ENCODE peak calls at places on chromosomes 11 and 22, in eight cellular contexts. One of them, this sample, is unnamed.

GRCh38 chr11:134047586-134047999 is 21.3 kb upstream of the JAM3 start:
- DNase-seq in activated naive CD8-positive, alpha-beta T cell treated with anti-CD3 and anti-CD28 coated beads, Interleukin-2, amount 50 U/mL, for 16 hours: no peak
- DNase-seq in IMR-90: peak
- DNase-seq in NCI-H2081: no peak
- DNase-seq in NCI-H1092: no peak
- DNase-seq in activated naive CD4-positive, alpha-beta T cell treated with anti-CD3 and anti-CD28 coated beads, Interleukin-2, amount 50 U/mL, for 16 hours: no peak
- DNase-seq in fibroblast of the aortic adventitia: peak
- DNase-seq in HT-29: no peak
- DNase-seq in this sample: peak

GRCh38 chr22:35258144-35258988 is 1.1 kb downstream of the HMGXB4 start:
- DNase-seq in fibroblast of the aortic adventitia: peak
- DNase-seq in HT-29: peak
- DNase-seq in activated naive CD4-positive, alpha-beta T cell treated with anti-CD3 and anti-CD28 coated beads, Interleukin-2, amount 50 U/mL, for 16 hours: no peak
- DNase-seq in NCI-H2081: no peak
- DNase-seq in activated naive CD8-positive, alpha-beta T cell treated with anti-CD3 and anti-CD28 coated beads, Interleukin-2, amount 50 U/mL, for 16 hours: no peak
- DNase-seq in NCI-H1092: no peak
- DNase-seq in IMR-90: peak
- DNase-seq in this sample: no peak

GRCh38 chr11:78795862-78796261 is 221.2 kb upstream of the NARS2 start:
- DNase-seq in activated naive CD8-positive, alpha-beta T cell treated with anti-CD3 and anti-CD28 coated beads, Interleukin-2, amount 50 U/mL, for 16 hours: no peak
- DNase-seq in activated naive CD4-positive, alpha-beta T cell treated with anti-CD3 and anti-CD28 coated beads, Interleukin-2, amount 50 U/mL, for 16 hours: no peak
- DNase-seq in HT-29: no peak
- DNase-seq in fibroblast of the aortic adventitia: no peak
- DNase-seq in NCI-H1092: peak
- DNase-seq in IMR-90: no peak
- DNase-seq in NCI-H2081: no peak
- DNase-seq in this sample: no peak

GRCh38 chr11:69241844-69242582 is 51.9 kb upstream of the MYEOV start:
- DNase-seq in fibroblast of the aortic adventitia: no peak
- DNase-seq in NCI-H1092: no peak
- DNase-seq in activated naive CD8-positive, alpha-beta T cell treated with anti-CD3 and anti-CD28 coated beads, Interleukin-2, amount 50 U/mL, for 16 hours: no peak
- DNase-seq in HT-29: no peak
- DNase-seq in NCI-H2081: no peak
- DNase-seq in activated naive CD4-positive, alpha-beta T cell treated with anti-CD3 and anti-CD28 coated beads, Interleukin-2, amount 50 U/mL, for 16 hours: no peak
- DNase-seq in IMR-90: no peak
- DNase-seq in this sample: no peak

GRCh38 chr11:115155978-115156377 is 348.2 kb downstream of the CADM1 start:
- DNase-seq in HT-29: no peak
- DNase-seq in activated naive CD8-positive, alpha-beta T cell treated with anti-CD3 and anti-CD28 coated beads, Interleukin-2, amount 50 U/mL, for 16 hours: no peak
- DNase-seq in NCI-H1092: no peak
- DNase-seq in fibroblast of the aortic adventitia: no peak
- DNase-seq in activated naive CD4-positive, alpha-beta T cell treated with anti-CD3 and anti-CD28 coated beads, Interleukin-2, amount 50 U/mL, for 16 hours: no peak
- DNase-seq in IMR-90: no peak
- DNase-seq in NCI-H2081: no peak
- DNase-seq in this sample: no peak

GRCh38 chr11:111735262-111736116 is 30.7 kb downstream of the PPP2R1B start:
- DNase-seq in NCI-H1092: peak
- DNase-seq in activated naive CD8-positive, alpha-beta T cell treated with anti-CD3 and anti-CD28 coated beads, Interleukin-2, amount 50 U/mL, for 16 hours: no peak
- DNase-seq in NCI-H2081: peak
- DNase-seq in IMR-90: peak
- DNase-seq in HT-29: peak
- DNase-seq in activated naive CD4-positive, alpha-beta T cell treated with anti-CD3 and anti-CD28 coated beads, Interleukin-2, amount 50 U/mL, for 16 hours: no peak
- DNase-seq in fibroblast of the aortic adventitia: peak
- DNase-seq in this sample: peak

GRCh38 chr22:37731804-37732471 is 35.1 kb downstream of the TRIOBP start:
- DNase-seq in fibroblast of the aortic adventitia: no peak
- DNase-seq in activated naive CD8-positive, alpha-beta T cell treated with anti-CD3 and anti-CD28 coated beads, Interleukin-2, amount 50 U/mL, for 16 hours: no peak
- DNase-seq in NCI-H1092: no peak
- DNase-seq in NCI-H2081: no peak
- DNase-seq in IMR-90: no peak
- DNase-seq in activated naive CD4-positive, alpha-beta T cell treated with anti-CD3 and anti-CD28 coated beads, Interleukin-2, amount 50 U/mL, for 16 hours: no peak
- DNase-seq in HT-29: peak
- DNase-seq in this sample: no peak

GRCh38 chr11:118438314-118438931 is 2.1 kb downstream of the KMT2A start:
- DNase-seq in NCI-H1092: no peak
- DNase-seq in activated naive CD4-positive, alpha-beta T cell treated with anti-CD3 and anti-CD28 coated beads, Interleukin-2, amount 50 U/mL, for 16 hours: peak
- DNase-seq in IMR-90: peak
- DNase-seq in NCI-H2081: peak
- DNase-seq in fibroblast of the aortic adventitia: peak
- DNase-seq in activated naive CD8-positive, alpha-beta T cell treated with anti-CD3 and anti-CD28 coated beads, Interleukin-2, amount 50 U/mL, for 16 hours: no peak
- DNase-seq in HT-29: peak
- DNase-seq in this sample: peak

GRCh38 chr11:87722756-87723599 is 452.3 kb downstream of the RAB38 start:
- DNase-seq in activated naive CD4-positive, alpha-beta T cell treated with anti-CD3 and anti-CD28 coated beads, Interleukin-2, amount 50 U/mL, for 16 hours: no peak
- DNase-seq in NCI-H1092: no peak
- DNase-seq in IMR-90: peak
- DNase-seq in fibroblast of the aortic adventitia: peak
- DNase-seq in HT-29: peak
- DNase-seq in activated naive CD8-positive, alpha-beta T cell treated with anti-CD3 and anti-CD28 coated beads, Interleukin-2, amount 50 U/mL, for 16 hours: no peak
- DNase-seq in NCI-H2081: peak
- DNase-seq in this sample: no peak

GRCh38 chr11:528166-528814 is 7.1 kb downstream of the HRAS start:
- DNase-seq in IMR-90: no peak
- DNase-seq in NCI-H1092: no peak
- DNase-seq in fibroblast of the aortic adventitia: no peak
- DNase-seq in activated naive CD4-positive, alpha-beta T cell treated with anti-CD3 and anti-CD28 coated beads, Interleukin-2, amount 50 U/mL, for 16 hours: no peak
- DNase-seq in HT-29: no peak
- DNase-seq in NCI-H2081: no peak
- DNase-seq in activated naive CD8-positive, alpha-beta T cell treated with anti-CD3 and anti-CD28 coated beads, Interleukin-2, amount 50 U/mL, for 16 hours: no peak
- DNase-seq in this sample: no peak

GRCh38 chr22:19610518-19611253 is 86.5 kb upstream of the CLDN5 start:
- DNase-seq in IMR-90: no peak
- DNase-seq in fibroblast of the aortic adventitia: no peak
- DNase-seq in HT-29: no peak
- DNase-seq in activated naive CD8-positive, alpha-beta T cell treated with anti-CD3 and anti-CD28 coated beads, Interleukin-2, amount 50 U/mL, for 16 hours: no peak
- DNase-seq in NCI-H1092: no peak
- DNase-seq in activated naive CD4-positive, alpha-beta T cell treated with anti-CD3 and anti-CD28 coated beads, Interleukin-2, amount 50 U/mL, for 16 hours: no peak
- DNase-seq in NCI-H2081: no peak
- DNase-seq in this sample: no peak

GRCh38 chr11:10117709-10118341 is 176.2 kb downstream of the SBF2 start:
- DNase-seq in fibroblast of the aortic adventitia: peak
- DNase-seq in HT-29: no peak
- DNase-seq in NCI-H2081: no peak
- DNase-seq in activated naive CD8-positive, alpha-beta T cell treated with anti-CD3 and anti-CD28 coated beads, Interleukin-2, amount 50 U/mL, for 16 hours: no peak
- DNase-seq in activated naive CD4-positive, alpha-beta T cell treated with anti-CD3 and anti-CD28 coated beads, Interleukin-2, amount 50 U/mL, for 16 hours: no peak
- DNase-seq in NCI-H1092: no peak
- DNase-seq in IMR-90: peak
- DNase-seq in this sample: peak

GRCh38 chr11:106288988-106289387 is 211.5 kb downstream of the AASDHPPT start:
- DNase-seq in activated naive CD8-positive, alpha-beta T cell treated with anti-CD3 and anti-CD28 coated beads, Interleukin-2, amount 50 U/mL, for 16 hours: no peak
- DNase-seq in activated naive CD4-positive, alpha-beta T cell treated with anti-CD3 and anti-CD28 coated beads, Interleukin-2, amount 50 U/mL, for 16 hours: no peak
- DNase-seq in IMR-90: no peak
- DNase-seq in NCI-H2081: no peak
- DNase-seq in NCI-H1092: no peak
- DNase-seq in fibroblast of the aortic adventitia: no peak
- DNase-seq in HT-29: no peak
- DNase-seq in this sample: no peak

GRCh38 chr22:19231986-19232385 is 53.5 kb upstream of the SLC25A1 start:
- DNase-seq in activated naive CD4-positive, alpha-beta T cell treated with anti-CD3 and anti-CD28 coated beads, Interleukin-2, amount 50 U/mL, for 16 hours: no peak
- DNase-seq in HT-29: no peak
- DNase-seq in fibroblast of the aortic adventitia: no peak
- DNase-seq in NCI-H2081: no peak
- DNase-seq in NCI-H1092: no peak
- DNase-seq in activated naive CD8-positive, alpha-beta T cell treated with anti-CD3 and anti-CD28 coated beads, Interleukin-2, amount 50 U/mL, for 16 hours: no peak
- DNase-seq in IMR-90: no peak
- DNase-seq in this sample: no peak

GRCh38 chr22:42365942-42366660 is 66.1 kb downstream of the NFAM1 start:
- DNase-seq in NCI-H1092: peak
- DNase-seq in HT-29: no peak
- DNase-seq in NCI-H2081: peak
- DNase-seq in activated naive CD8-positive, alpha-beta T cell treated with anti-CD3 and anti-CD28 coated beads, Interleukin-2, amount 50 U/mL, for 16 hours: no peak
- DNase-seq in activated naive CD4-positive, alpha-beta T cell treated with anti-CD3 and anti-CD28 coated beads, Interleukin-2, amount 50 U/mL, for 16 hours: no peak
- DNase-seq in fibroblast of the aortic adventitia: no peak
- DNase-seq in IMR-90: no peak
- DNase-seq in this sample: no peak

GRCh38 chr11:65700377-65700776 is 11.7 kb upstream of the KAT5 start:
- DNase-seq in NCI-H1092: no peak
- DNase-seq in IMR-90: no peak
- DNase-seq in HT-29: no peak
- DNase-seq in fibroblast of the aortic adventitia: no peak
- DNase-seq in NCI-H2081: peak
- DNase-seq in activated naive CD4-positive, alpha-beta T cell treated with anti-CD3 and anti-CD28 coated beads, Interleukin-2, amount 50 U/mL, for 16 hours: no peak
- DNase-seq in activated naive CD8-positive, alpha-beta T cell treated with anti-CD3 and anti-CD28 coated beads, Interleukin-2, amount 50 U/mL, for 16 hours: no peak
- DNase-seq in this sample: no peak

GRCh38 chr22:38760477-38761201 is 4.8 kb upstream of the SUN2 start:
- DNase-seq in fibroblast of the aortic adventitia: peak
- DNase-seq in IMR-90: peak
- DNase-seq in NCI-H1092: peak
- DNase-seq in activated naive CD4-positive, alpha-beta T cell treated with anti-CD3 and anti-CD28 coated beads, Interleukin-2, amount 50 U/mL, for 16 hours: no peak
- DNase-seq in activated naive CD8-positive, alpha-beta T cell treated with anti-CD3 and anti-CD28 coated beads, Interleukin-2, amount 50 U/mL, for 16 hours: no peak
- DNase-seq in NCI-H2081: peak
- DNase-seq in HT-29: no peak
- DNase-seq in this sample: no peak

GRCh38 chr22:47225080-47225930 is 462.9 kb downstream of the TBC1D22A start:
- DNase-seq in fibroblast of the aortic adventitia: no peak
- DNase-seq in IMR-90: no peak
- DNase-seq in activated naive CD4-positive, alpha-beta T cell treated with anti-CD3 and anti-CD28 coated beads, Interleukin-2, amount 50 U/mL, for 16 hours: no peak
- DNase-seq in HT-29: no peak
- DNase-seq in NCI-H1092: no peak
- DNase-seq in activated naive CD8-positive, alpha-beta T cell treated with anti-CD3 and anti-CD28 coated beads, Interleukin-2, amount 50 U/mL, for 16 hours: no peak
- DNase-seq in NCI-H2081: no peak
- DNase-seq in this sample: no peak

GRCh38 chr11:66857234-66857926 is 516 bp downstream of the LRFN4 start:
- DNase-seq in HT-29: peak
- DNase-seq in NCI-H2081: peak
- DNase-seq in activated naive CD8-positive, alpha-beta T cell treated with anti-CD3 and anti-CD28 coated beads, Interleukin-2, amount 50 U/mL, for 16 hours: no peak
- DNase-seq in activated naive CD4-positive, alpha-beta T cell treated with anti-CD3 and anti-CD28 coated beads, Interleukin-2, amount 50 U/mL, for 16 hours: no peak
- DNase-seq in fibroblast of the aortic adventitia: no peak
- DNase-seq in IMR-90: no peak
- DNase-seq in NCI-H1092: no peak
- DNase-seq in this sample: no peak

GRCh38 chr11:85627332-85627997 is at the start of gene DLG2:
- DNase-seq in activated naive CD4-positive, alpha-beta T cell treated with anti-CD3 and anti-CD28 coated beads, Interleukin-2, amount 50 U/mL, for 16 hours: no peak
- DNase-seq in IMR-90: peak
- DNase-seq in activated naive CD8-positive, alpha-beta T cell treated with anti-CD3 and anti-CD28 coated beads, Interleukin-2, amount 50 U/mL, for 16 hours: no peak
- DNase-seq in NCI-H1092: peak
- DNase-seq in HT-29: peak
- DNase-seq in fibroblast of the aortic adventitia: peak
- DNase-seq in NCI-H2081: peak
- DNase-seq in this sample: no peak

GRCh38 chr11:67349457-67349856 is 3.9 kb downstream of the POLD4 start:
- DNase-seq in NCI-H2081: no peak
- DNase-seq in activated naive CD8-positive, alpha-beta T cell treated with anti-CD3 and anti-CD28 coated beads, Interleukin-2, amount 50 U/mL, for 16 hours: no peak
- DNase-seq in fibroblast of the aortic adventitia: no peak
- DNase-seq in HT-29: no peak
- DNase-seq in NCI-H1092: no peak
- DNase-seq in activated naive CD4-positive, alpha-beta T cell treated with anti-CD3 and anti-CD28 coated beads, Interleukin-2, amount 50 U/mL, for 16 hours: no peak
- DNase-seq in IMR-90: no peak
- DNase-seq in this sample: no peak

GRCh38 chr11:62124186-62125113 is 639 bp downstream of the INCENP start:
- DNase-seq in IMR-90: peak
- DNase-seq in NCI-H2081: peak
- DNase-seq in NCI-H1092: peak
- DNase-seq in activated naive CD8-positive, alpha-beta T cell treated with anti-CD3 and anti-CD28 coated beads, Interleukin-2, amount 50 U/mL, for 16 hours: no peak
- DNase-seq in HT-29: peak
- DNase-seq in activated naive CD4-positive, alpha-beta T cell treated with anti-CD3 and anti-CD28 coated beads, Interleukin-2, amount 50 U/mL, for 16 hours: no peak
- DNase-seq in fibroblast of the aortic adventitia: no peak
- DNase-seq in this sample: no peak

GRCh38 chr22:20551805-20552449 is 44.5 kb downstream of the MED15 start:
- DNase-seq in NCI-H2081: peak
- DNase-seq in IMR-90: no peak
- DNase-seq in HT-29: no peak
- DNase-seq in activated naive CD4-positive, alpha-beta T cell treated with anti-CD3 and anti-CD28 coated beads, Interleukin-2, amount 50 U/mL, for 16 hours: peak
- DNase-seq in activated naive CD8-positive, alpha-beta T cell treated with anti-CD3 and anti-CD28 coated beads, Interleukin-2, amount 50 U/mL, for 16 hours: no peak
- DNase-seq in fibroblast of the aortic adventitia: peak
- DNase-seq in NCI-H1092: peak
- DNase-seq in this sample: no peak

GRCh38 chr22:48779211-48779643 is 1048.4 kb downstream of the BRD1 start:
- DNase-seq in HT-29: no peak
- DNase-seq in IMR-90: no peak
- DNase-seq in fibroblast of the aortic adventitia: no peak
- DNase-seq in NCI-H1092: no peak
- DNase-seq in activated naive CD4-positive, alpha-beta T cell treated with anti-CD3 and anti-CD28 coated beads, Interleukin-2, amount 50 U/mL, for 16 hours: no peak
- DNase-seq in NCI-H2081: no peak
- DNase-seq in activated naive CD8-positive, alpha-beta T cell treated with anti-CD3 and anti-CD28 coated beads, Interleukin-2, amount 50 U/mL, for 16 hours: no peak
- DNase-seq in this sample: no peak

GRCh38 chr11:23211221-23211620 is 350.9 kb upstream of the CCDC179 start:
- DNase-seq in IMR-90: no peak
- DNase-seq in NCI-H1092: no peak
- DNase-seq in activated naive CD8-positive, alpha-beta T cell treated with anti-CD3 and anti-CD28 coated beads, Interleukin-2, amount 50 U/mL, for 16 hours: no peak
- DNase-seq in NCI-H2081: no peak
- DNase-seq in HT-29: no peak
- DNase-seq in activated naive CD4-positive, alpha-beta T cell treated with anti-CD3 and anti-CD28 coated beads, Interleukin-2, amount 50 U/mL, for 16 hours: no peak
- DNase-seq in fibroblast of the aortic adventitia: no peak
- DNase-seq in this sample: peak

GRCh38 chr22:38739300-38740055 is 16.3 kb downstream of the SUN2 start:
- DNase-seq in activated naive CD4-positive, alpha-beta T cell treated with anti-CD3 and anti-CD28 coated beads, Interleukin-2, amount 50 U/mL, for 16 hours: no peak
- DNase-seq in IMR-90: no peak
- DNase-seq in fibroblast of the aortic adventitia: no peak
- DNase-seq in NCI-H1092: no peak
- DNase-seq in NCI-H2081: no peak
- DNase-seq in activated naive CD8-positive, alpha-beta T cell treated with anti-CD3 and anti-CD28 coated beads, Interleukin-2, amount 50 U/mL, for 16 hours: no peak
- DNase-seq in HT-29: no peak
- DNase-seq in this sample: no peak

GRCh38 chr11:21625982-21626381 is 566.9 kb upstream of the ANO5 start:
- DNase-seq in fibroblast of the aortic adventitia: no peak
- DNase-seq in IMR-90: no peak
- DNase-seq in activated naive CD4-positive, alpha-beta T cell treated with anti-CD3 and anti-CD28 coated beads, Interleukin-2, amount 50 U/mL, for 16 hours: no peak
- DNase-seq in activated naive CD8-positive, alpha-beta T cell treated with anti-CD3 and anti-CD28 coated beads, Interleukin-2, amount 50 U/mL, for 16 hours: no peak
- DNase-seq in HT-29: peak
- DNase-seq in NCI-H1092: no peak
- DNase-seq in NCI-H2081: no peak
- DNase-seq in this sample: no peak

GRCh38 chr11:36056160-36056751 is 112.4 kb downstream of the LDLRAD3 start:
- DNase-seq in activated naive CD4-positive, alpha-beta T cell treated with anti-CD3 and anti-CD28 coated beads, Interleukin-2, amount 50 U/mL, for 16 hours: no peak
- DNase-seq in activated naive CD8-positive, alpha-beta T cell treated with anti-CD3 and anti-CD28 coated beads, Interleukin-2, amount 50 U/mL, for 16 hours: no peak
- DNase-seq in fibroblast of the aortic adventitia: peak
- DNase-seq in IMR-90: peak
- DNase-seq in NCI-H1092: no peak
- DNase-seq in HT-29: peak
- DNase-seq in NCI-H2081: peak
- DNase-seq in this sample: no peak

GRCh38 chr11:119853581-119854360 is 124.8 kb upstream of the NECTIN1 start:
- DNase-seq in HT-29: no peak
- DNase-seq in activated naive CD8-positive, alpha-beta T cell treated with anti-CD3 and anti-CD28 coated beads, Interleukin-2, amount 50 U/mL, for 16 hours: no peak
- DNase-seq in activated naive CD4-positive, alpha-beta T cell treated with anti-CD3 and anti-CD28 coated beads, Interleukin-2, amount 50 U/mL, for 16 hours: no peak
- DNase-seq in NCI-H1092: no peak
- DNase-seq in NCI-H2081: no peak
- DNase-seq in IMR-90: no peak
- DNase-seq in fibroblast of the aortic adventitia: no peak
- DNase-seq in this sample: no peak

GRCh38 chr11:44957051-44957515 is 6.4 kb upstream of the TP53I11 start:
- DNase-seq in HT-29: no peak
- DNase-seq in activated naive CD8-positive, alpha-beta T cell treated with anti-CD3 and anti-CD28 coated beads, Interleukin-2, amount 50 U/mL, for 16 hours: no peak
- DNase-seq in activated naive CD4-positive, alpha-beta T cell treated with anti-CD3 and anti-CD28 coated beads, Interleukin-2, amount 50 U/mL, for 16 hours: no peak
- DNase-seq in fibroblast of the aortic adventitia: no peak
- DNase-seq in NCI-H2081: no peak
- DNase-seq in IMR-90: no peak
- DNase-seq in NCI-H1092: peak
- DNase-seq in this sample: no peak

GRCh38 chr22:41286639-41287091 is 678 bp upstream of the RANGAP1 start:
- DNase-seq in HT-29: no peak
- DNase-seq in NCI-H1092: no peak
- DNase-seq in fibroblast of the aortic adventitia: peak
- DNase-seq in NCI-H2081: peak
- DNase-seq in IMR-90: peak
- DNase-seq in activated naive CD8-positive, alpha-beta T cell treated with anti-CD3 and anti-CD28 coated beads, Interleukin-2, amount 50 U/mL, for 16 hours: no peak
- DNase-seq in activated naive CD4-positive, alpha-beta T cell treated with anti-CD3 and anti-CD28 coated beads, Interleukin-2, amount 50 U/mL, for 16 hours: peak
- DNase-seq in this sample: no peak

GRCh38 chr11:14622241-14622954 is 21.2 kb upstream of the PDE3B start:
- DNase-seq in activated naive CD8-positive, alpha-beta T cell treated with anti-CD3 and anti-CD28 coated beads, Interleukin-2, amount 50 U/mL, for 16 hours: no peak
- DNase-seq in NCI-H2081: no peak
- DNase-seq in activated naive CD4-positive, alpha-beta T cell treated with anti-CD3 and anti-CD28 coated beads, Interleukin-2, amount 50 U/mL, for 16 hours: no peak
- DNase-seq in HT-29: no peak
- DNase-seq in fibroblast of the aortic adventitia: no peak
- DNase-seq in NCI-H1092: no peak
- DNase-seq in IMR-90: no peak
- DNase-seq in this sample: no peak

GRCh38 chr11:3341298-3341697 is 37.6 kb downstream of the ZNF195 start:
- DNase-seq in HT-29: peak
- DNase-seq in activated naive CD8-positive, alpha-beta T cell treated with anti-CD3 and anti-CD28 coated beads, Interleukin-2, amount 50 U/mL, for 16 hours: peak
- DNase-seq in NCI-H1092: peak
- DNase-seq in activated naive CD4-positive, alpha-beta T cell treated with anti-CD3 and anti-CD28 coated beads, Interleukin-2, amount 50 U/mL, for 16 hours: peak
- DNase-seq in NCI-H2081: peak
- DNase-seq in IMR-90: no peak
- DNase-seq in fibroblast of the aortic adventitia: peak
- DNase-seq in this sample: no peak

GRCh38 chr11:18706330-18707243 is 8.0 kb downstream of the TMEM86A start:
- DNase-seq in activated naive CD8-positive, alpha-beta T cell treated with anti-CD3 and anti-CD28 coated beads, Interleukin-2, amount 50 U/mL, for 16 hours: no peak
- DNase-seq in fibroblast of the aortic adventitia: no peak
- DNase-seq in NCI-H1092: no peak
- DNase-seq in HT-29: peak
- DNase-seq in IMR-90: no peak
- DNase-seq in activated naive CD4-positive, alpha-beta T cell treated with anti-CD3 and anti-CD28 coated beads, Interleukin-2, amount 50 U/mL, for 16 hours: peak
- DNase-seq in NCI-H2081: peak
- DNase-seq in this sample: no peak

This sample was measured in GM04503.